ENCODE peak calls at places on chromosomes 12 and 14, in seven cellular contexts. R is HepG2, I is SK-N-SH, C is GM12878, Q is H1, D is HCT116, K is K562. N is an unnamed sample.

GRCh38 chr12:106566771-106567170 is 16.0 kb upstream of the RFX4 start:
- DNase-seq in C (no peak), I (no peak), K (no peak), R (no peak), Q (no peak), D (no peak), N (no peak)

GRCh38 chr12:124387510-124387855 is 92.6 kb downstream of the RFLNA start:
- DNase-seq in R (peak), I (no peak), Q (no peak), D (no peak), C (no peak), K (no peak), N (no peak)

GRCh38 chr12:131051155-131051473 is 97.4 kb downstream of the ADGRD1 start:
- DNase-seq in I (no peak), Q (no peak), C (no peak), R (no peak), D (no peak), K (no peak), N (no peak)

GRCh38 chr14:36553650-36554260 is 28.7 kb downstream of the NKX2-8 start:
- DNase-seq in C (no peak), D (peak), Q (no peak), K (peak), R (peak), I (peak), N (peak)

GRCh38 chr14:101223147-101223546 is 319.6 kb upstream of the RTL1 start:
- DNase-seq in Q (peak), D (no peak), I (no peak), C (no peak), R (no peak), K (no peak), N (no peak)

GRCh38 chr12:77377116-77377515 is 311.7 kb upstream of the E2F7 start:
- DNase-seq in R (no peak), D (no peak), K (no peak), I (no peak), Q (no peak), C (no peak), N (no peak)

GRCh38 chr12:59066445-59066844 is 146.1 kb upstream of the LRIG3 start:
- DNase-seq in C (no peak), I (no peak), R (no peak), K (no peak), Q (no peak), D (no peak), N (no peak)

GRCh38 chr12:67161322-67161918 is 107.7 kb upstream of the CAND1 start:
- DNase-seq in Q (no peak), C (no peak), D (no peak), R (peak), K (peak), I (peak), N (no peak)

GRCh38 chr14:32590157-32590556 is 261.1 kb downstream of the AKAP6 start:
- DNase-seq in K (no peak), C (no peak), I (no peak), D (no peak), Q (no peak), R (no peak), N (no peak)

GRCh38 chr14:38138581-38139138 is 69.0 kb upstream of the SSTR1 start:
- DNase-seq in R (no peak), Q (no peak), I (no peak), C (no peak), K (no peak), D (no peak), N (no peak)

GRCh38 chr12:64256166-64256800 is 34.2 kb upstream of the KICS2 start:
- DNase-seq in R (peak), Q (no peak), I (peak), C (no peak), K (peak), D (peak), N (no peak)

GRCh38 chr14:21155963-21156362 is at the start of gene OR5AU1:
- DNase-seq in C (no peak), R (no peak), D (no peak), Q (no peak), K (no peak), I (no peak), N (no peak)

GRCh38 chr14:21163721-21164120 is 7.9 kb upstream of the OR5AU1 start:
- DNase-seq in I (no peak), R (no peak), D (no peak), Q (no peak), C (no peak), K (no peak), N (no peak)

GRCh38 chr14:21160061-21160610 is 4.3 kb upstream of the OR5AU1 start:
- DNase-seq in D (no peak), Q (no peak), I (no peak), K (no peak), C (no peak), R (no peak), N (no peak)
- TF ChIP-seq JUND in D (no peak), Q (no peak), I (no peak), K (no peak), C (no peak), R (no peak), N (no peak)

GRCh38 chr12:109770104-109770860 is 56.7 kb downstream of the FAM222A start:
- DNase-seq in K (no peak), Q (no peak), R (no peak), D (no peak), I (peak), C (no peak), N (no peak)

GRCh38 chr12:109767456-109767855 is 53.8 kb downstream of the FAM222A start:
- DNase-seq in D (no peak), C (no peak), Q (no peak), I (peak), K (no peak), R (no peak), N (no peak)

GRCh38 chr12:109766251-109766778 is 52.7 kb downstream of the FAM222A start:
- DNase-seq in R (no peak), K (no peak), D (no peak), I (peak), Q (no peak), C (no peak), N (no peak)

GRCh38 chr12:109768901-109769670 is 55.5 kb downstream of the FAM222A start:
- DNase-seq in C (no peak), K (no peak), Q (no peak), R (no peak), D (no peak), I (peak), N (no peak)

DNA sequence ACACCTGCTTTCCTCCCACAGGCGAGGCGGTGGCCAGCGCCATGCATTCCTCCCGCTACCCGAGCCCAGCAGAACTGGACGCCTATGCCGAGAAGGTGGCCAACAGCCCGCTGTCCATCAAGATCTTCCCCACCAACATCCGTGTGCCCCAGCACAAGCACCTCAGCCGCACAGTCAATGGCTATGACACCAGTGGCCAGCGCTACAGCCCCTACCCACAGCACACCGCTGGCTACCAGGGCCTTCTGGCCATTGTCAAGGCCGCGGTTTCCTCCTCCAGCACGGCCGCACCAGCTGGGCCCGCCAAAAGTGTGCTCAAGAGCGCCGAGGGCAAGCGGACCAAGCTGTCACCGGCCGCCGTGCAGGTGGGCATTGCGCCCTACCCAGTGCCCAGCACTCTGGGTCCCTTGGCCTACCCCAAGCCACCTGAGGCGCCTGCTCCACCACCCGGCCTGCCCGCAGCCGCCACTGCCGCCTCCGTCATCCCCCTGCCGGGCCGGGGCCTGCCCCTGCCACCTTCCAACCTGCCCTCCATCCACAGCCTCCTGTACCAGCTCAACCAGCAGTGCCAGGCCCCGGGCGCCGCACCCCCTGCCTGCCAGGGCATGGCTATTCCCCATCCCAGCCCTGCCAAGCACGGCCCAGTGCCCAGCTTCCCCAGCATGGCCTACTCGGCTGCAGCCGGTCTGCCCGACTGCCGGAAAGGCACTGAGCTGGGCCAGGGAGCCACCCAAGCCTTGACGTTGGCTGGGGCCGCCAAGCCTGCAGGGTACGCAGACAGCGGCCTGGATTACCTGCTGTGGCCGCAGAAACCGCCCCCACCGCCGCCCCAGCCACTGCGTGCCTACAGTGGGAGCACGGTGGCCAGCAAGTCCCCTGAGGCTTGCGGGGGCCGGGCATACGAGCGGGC is 54.6 kb downstream of the FAM222A start:
- DNase-seq in C (no peak), Q (no peak), I (peak), R (no peak), K (no peak), D (no peak), N (no peak)
- TF ChIP-seq JUND in C (no peak), Q (no peak), I (no peak), R (no peak), K (no peak), D (no peak), N (no peak)

GRCh38 chr12:5295151-5295550 is 136.8 kb upstream of the NTF3 start:
- DNase-seq in C (no peak), Q (no peak), R (no peak), D (no peak), K (no peak), I (no peak), N (no peak)

GRCh38 chr12:5294274-5294673 is 137.6 kb upstream of the NTF3 start:
- DNase-seq in R (no peak), Q (no peak), I (no peak), K (no peak), D (no peak), C (no peak), N (no peak)

GRCh38 chr12:5293773-5294172 is 138.1 kb upstream of the NTF3 start:
- DNase-seq in D (no peak), K (no peak), R (no peak), I (no peak), C (no peak), Q (no peak), N (no peak)

GRCh38 chr12:5292651-5293050 is 139.3 kb upstream of the NTF3 start:
- DNase-seq in D (no peak), I (no peak), C (no peak), Q (no peak), K (no peak), R (no peak), N (no peak)

DNA sequence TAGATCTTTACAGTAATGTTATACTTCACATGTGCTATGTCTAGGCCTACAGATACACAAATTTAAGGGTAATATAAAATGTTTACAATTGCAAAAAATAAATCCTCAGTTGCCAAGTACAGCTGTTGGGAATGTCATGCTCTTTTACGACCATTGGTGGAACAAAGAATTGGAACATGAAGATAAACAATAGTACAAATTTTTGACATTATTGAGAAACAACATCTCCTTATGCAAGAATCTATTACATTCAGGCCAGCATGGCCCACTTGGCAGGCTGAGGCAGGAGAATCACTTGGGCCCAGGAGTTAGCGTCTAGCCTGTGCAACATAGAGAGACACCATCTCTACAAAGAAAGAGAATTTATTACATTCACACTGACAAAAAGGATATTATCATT is 135.9 kb upstream of the NTF3 start:
- DNase-seq in D (no peak), I (no peak), R (no peak), C (no peak), Q (no peak), K (no peak), N (no peak)
- TF ChIP-seq JUND in D (no peak), I (no peak), R (no peak), C (no peak), Q (no peak), K (no peak), N (no peak)

GRCh38 chr12:94636462-94637085 is 13.8 kb downstream of the TMCC3 start:
- DNase-seq in C (no peak), K (no peak), D (no peak), I (no peak), Q (no peak), R (no peak), N (no peak)
- TF ChIP-seq JUND in C (no peak), K (no peak), D (no peak), I (no peak), Q (no peak), R (no peak), N (no peak)

DNA sequence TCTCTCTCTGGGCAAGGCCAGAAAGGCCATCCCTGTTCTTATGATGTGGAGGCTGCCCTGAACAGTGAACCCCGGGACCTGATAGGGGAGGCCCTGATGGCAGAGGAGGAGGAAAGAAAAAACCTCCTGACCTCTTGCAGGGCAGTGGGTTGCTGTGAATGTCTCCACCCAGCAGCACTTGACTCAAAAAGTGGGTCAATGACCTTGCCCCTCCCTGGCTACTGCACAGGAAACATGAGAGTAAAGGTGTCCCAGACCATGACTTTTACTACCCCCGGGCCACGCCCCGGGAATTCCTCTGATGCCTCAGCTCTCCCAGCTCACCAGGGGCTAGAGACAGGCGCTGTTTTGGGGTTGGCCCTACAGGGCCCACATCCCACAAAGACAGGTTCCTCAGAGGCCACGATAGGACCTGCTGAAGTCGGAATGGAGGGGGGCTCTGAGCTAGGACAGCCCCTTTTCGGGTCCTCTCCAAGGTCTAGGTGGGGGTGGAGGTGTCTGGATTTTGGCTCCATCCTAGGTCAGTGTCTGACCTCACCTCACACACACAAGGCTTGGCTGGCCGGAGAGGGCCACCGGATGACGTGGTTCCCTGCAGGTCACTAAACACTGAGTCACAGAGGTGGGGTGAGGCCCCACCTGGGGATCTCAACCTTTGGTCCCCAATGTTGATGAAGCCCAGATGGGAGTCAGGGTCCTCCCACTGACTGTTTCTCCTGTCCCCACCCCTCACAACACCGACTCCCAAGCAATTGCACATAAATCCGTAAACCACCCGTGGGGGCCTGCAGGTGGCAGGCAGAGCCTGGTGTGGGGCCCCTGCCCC is 1.6 kb downstream of the RHOF start:
- DNase-seq in R (peak), Q (no peak), C (no peak), D (no peak), I (no peak), K (no peak), N (no peak)
- TF ChIP-seq JUND in R (no peak), Q (no peak), C (no peak), D (no peak), I (no peak), K (no peak), N (no peak)

GRCh38 chr12:54431911-54432814 is 13.1 kb upstream of the ITGA5 start:
- DNase-seq in I (no peak), R (no peak), D (no peak), K (peak), C (no peak), Q (no peak), N (no peak)
- TF ChIP-seq JUND in I (no peak), R (no peak), D (no peak), K (peak), C (no peak), Q (no peak), N (no peak)

GRCh38 chr14:85584481-85584880 is 54.5 kb downstream of the FLRT2 start:
- DNase-seq in K (no peak), C (no peak), Q (no peak), I (no peak), R (no peak), D (no peak), N (no peak)
- TF ChIP-seq JUND in K (no peak), C (no peak), Q (no peak), I (no peak), R (no peak), D (no peak), N (no peak)

DNA sequence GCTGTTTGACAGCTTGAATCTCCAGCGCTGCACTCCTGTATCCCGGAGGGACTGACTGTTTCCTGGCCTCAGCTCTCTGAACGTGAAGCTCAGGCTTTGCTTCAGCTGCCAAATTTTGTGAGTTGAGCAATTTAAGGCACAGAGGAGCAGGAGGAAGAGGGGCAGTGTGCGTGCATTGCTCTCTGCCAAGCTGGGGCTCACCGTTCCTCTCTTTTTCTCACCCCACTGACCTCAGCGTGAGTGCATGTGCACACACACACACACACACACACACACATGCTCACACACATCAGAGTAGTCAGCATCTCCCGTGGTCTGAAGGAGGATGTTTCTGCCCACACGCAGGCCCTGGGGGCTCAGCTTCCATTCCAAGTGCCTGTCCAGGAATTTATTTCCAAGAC is 27.8 kb upstream of the BDKRB2 start:
- DNase-seq in K (no peak), Q (no peak), C (no peak), I (no peak), D (no peak), R (no peak), N (no peak)
- TF ChIP-seq JUND in K (no peak), Q (no peak), C (no peak), I (no peak), D (no peak), R (no peak), N (no peak)

GRCh38 chr12:97148941-97149559 is 242.0 kb downstream of the NEDD1 start:
- DNase-seq in Q (peak), I (peak), K (peak), D (peak), R (peak), C (no peak), N (peak)

GRCh38 chr12:97151481-97151880 is 244.4 kb downstream of the NEDD1 start:
- DNase-seq in R (no peak), C (no peak), I (no peak), D (no peak), Q (no peak), K (no peak), N (no peak)
- TF ChIP-seq JUND in R (no peak), C (no peak), I (no peak), D (no peak), Q (no peak), K (no peak), N (no peak)

DNA sequence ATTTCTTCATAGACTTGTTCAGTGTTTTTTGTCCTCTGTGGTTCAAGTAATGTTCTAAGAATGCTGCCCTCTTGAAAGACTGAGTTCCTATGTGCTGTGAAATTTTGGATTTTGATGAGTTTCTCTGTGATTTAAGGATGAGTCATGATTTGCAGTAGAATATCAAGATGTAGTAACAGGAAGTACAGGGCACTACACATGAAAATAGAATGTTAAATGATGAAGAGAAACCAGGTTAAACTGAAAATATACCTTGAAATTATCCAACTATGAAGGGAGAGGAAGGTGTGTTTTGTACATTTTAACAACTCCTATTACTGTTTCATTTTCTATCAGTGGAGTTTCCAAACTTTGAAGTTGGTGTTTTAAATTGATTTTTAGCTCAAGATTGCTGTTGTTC is 4.8 kb downstream of the ELK3 start:
- DNase-seq in R (no peak), D (peak), K (no peak), C (no peak), Q (no peak), I (no peak), N (no peak)
- TF ChIP-seq JUND in R (no peak), D (peak), K (peak), C (no peak), Q (no peak), I (peak), N (no peak)